ENCODE peak calls at places on chromosomes 4 and X, in six cellular contexts. S is Calu3, R is psoas muscle, H is Peyer's patch, W is fibroblast of lung, U is H9. V is an unnamed sample.

GRCh38 chr4:77711469-77711868 is 105.8 kb downstream of the CXCL13 start:
- DNase-seq in R (no peak), U (no peak), S (no peak), W (no peak), H (no peak), V (no peak)

GRCh38 chr4:160403066-160403465 is 1300.2 kb downstream of the RAPGEF2 start:
- DNase-seq in U (no peak), S (no peak), R (no peak), W (no peak), H (no peak), V (no peak)

GRCh38 chr4:111027526-111027925 is 404.6 kb upstream of the PITX2 start:
- DNase-seq in W (no peak), R (no peak), H (no peak), S (no peak), U (no peak), V (no peak)

GRCh38 chr4:118557298-118557851 is 127.8 kb upstream of the METTL14 start:
- DNase-seq in U (no peak), W (peak), H (no peak), R (no peak), S (peak), V (peak)

GRCh38 chr4:117983541-117984451 is 50.5 kb upstream of the NDST3 start:
- DNase-seq in W (no peak), U (no peak), H (no peak), R (no peak), S (no peak), V (no peak)

GRCh38 chr4:76512000-76512399 is 77.0 kb downstream of the SHROOM3 start:
- DNase-seq in U (no peak), H (no peak), R (no peak), S (no peak), W (no peak), V (no peak)

GRCh38 chr4:168421671-168422070 is 58.6 kb downstream of the DDX60L start:
- DNase-seq in S (peak), U (no peak), R (no peak), W (peak), H (no peak), V (peak)

GRCh38 chr4:2977116-2978097 is 14.0 kb downstream of the GRK4 start:
- DNase-seq in R (no peak), W (peak), S (no peak), U (no peak), H (no peak), V (peak)

GRCh38 chrX:40189018-40189417 is 91.3 kb upstream of the BCOR start:
- DNase-seq in W (no peak), R (no peak), U (no peak), S (no peak), H (no peak), V (peak)

GRCh38 chrX:139207655-139208054 is 322.9 kb upstream of the F9 start:
- DNase-seq in U (no peak), H (no peak), W (no peak), R (no peak), S (no peak), V (no peak)

GRCh38 chr4:16663722-16664121 is 234.7 kb downstream of the LDB2 start:
- DNase-seq in R (no peak), S (no peak), W (no peak), H (no peak), U (no peak), V (peak)

GRCh38 chr4:105619193-105619931 is 66.9 kb downstream of the ARHGEF38 start:
- DNase-seq in H (no peak), U (no peak), R (peak), W (peak), S (peak), V (peak)

DNA sequence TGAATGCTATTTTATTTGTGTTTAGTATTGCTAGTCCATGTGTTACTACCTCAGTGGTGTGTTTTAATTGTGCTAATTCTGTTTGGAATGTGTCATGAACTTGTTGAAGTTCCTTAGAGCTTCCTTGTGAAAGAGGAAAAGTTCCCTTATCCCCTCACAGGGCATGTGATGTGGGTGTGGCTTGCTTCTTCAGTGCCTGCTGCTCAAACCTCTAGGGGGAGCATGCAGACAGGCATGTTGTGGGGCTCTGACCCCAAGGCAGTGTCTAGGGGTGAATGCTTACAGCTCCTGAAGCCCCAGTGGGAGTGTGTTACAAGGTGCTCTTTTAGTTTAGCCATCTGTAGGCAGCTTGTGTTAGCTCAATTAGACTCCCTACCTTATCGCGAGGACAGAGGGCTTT is 86.5 kb downstream of the MAGED4 start:
- DNase-seq in U (peak), W (peak), R (no peak), S (peak), H (no peak), V (peak)
- TF ChIP-seq CTCF in U (peak), W (peak), R (no peak), S (peak), H (no peak), V (peak)

GRCh38 chr4:4457803-4458550 is 71.1 kb downstream of the NSG1 start:
- DNase-seq in U (peak), R (no peak), W (no peak), S (no peak), H (no peak), V (no peak)

GRCh38 chr4:4461178-4461577 is 74.3 kb downstream of the NSG1 start:
- DNase-seq in H (no peak), U (no peak), R (no peak), S (no peak), W (no peak), V (no peak)

GRCh38 chr4:4461850-4462249 is 74.9 kb downstream of the NSG1 start:
- DNase-seq in U (no peak), H (peak), R (peak), W (no peak), S (no peak), V (no peak)

GRCh38 chr4:4462970-4463369 is 76.1 kb downstream of the NSG1 start:
- DNase-seq in R (no peak), W (no peak), U (no peak), S (no peak), H (no peak), V (peak)

DNA sequence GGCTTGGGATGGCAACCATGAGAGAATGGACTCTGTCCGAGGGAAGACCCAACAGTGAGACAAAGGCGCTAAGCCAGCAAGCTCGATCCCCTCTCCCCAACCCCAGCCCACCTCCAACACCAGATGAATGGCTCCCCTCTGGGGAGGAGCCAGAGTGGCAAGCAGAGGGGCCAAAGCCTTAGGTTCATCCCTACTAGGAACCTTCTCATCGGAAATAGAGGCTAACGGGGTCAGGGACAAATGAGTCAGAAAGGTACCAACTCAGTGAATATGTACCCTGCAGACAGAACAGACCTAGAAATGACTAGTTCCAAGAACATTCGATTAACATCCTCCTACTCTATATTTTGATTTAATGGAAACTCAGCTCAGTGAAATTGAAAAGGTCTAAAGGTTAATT is 73.9 kb downstream of the NSG1 start:
- DNase-seq in W (no peak), R (no peak), U (no peak), S (no peak), H (no peak), V (no peak)
- TF ChIP-seq CTCF in W (no peak), R (no peak), U (no peak), S (no peak), H (no peak), V (no peak)

DNA sequence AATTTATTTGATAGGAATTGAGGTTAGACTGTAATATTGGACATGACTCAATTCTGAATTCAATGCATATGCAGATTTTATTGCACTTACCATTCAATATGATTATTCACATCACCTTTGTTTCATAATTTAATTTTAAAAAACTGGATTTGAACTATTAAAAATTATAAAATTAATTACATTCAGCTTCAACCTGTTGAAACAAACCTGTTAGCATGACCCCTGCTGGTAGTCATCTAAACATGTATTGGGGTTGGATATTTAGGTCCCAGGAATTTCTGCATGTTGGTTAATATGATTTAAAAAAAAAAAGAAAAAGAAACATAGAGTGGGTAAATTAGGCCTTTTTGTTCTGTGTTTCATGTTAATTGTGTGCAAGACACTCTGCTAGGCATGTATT is 85.9 kb downstream of the ARSJ start:
- DNase-seq in H (no peak), R (no peak), W (peak), S (no peak), U (no peak), V (peak)
- TF ChIP-seq CTCF in H (peak), R (no peak), W (no peak), S (no peak), U (peak), V (peak)

GRCh38 chr4:158664806-158665205 is 6.9 kb downstream of the C4orf46 start:
- DNase-seq in U (no peak), R (no peak), S (no peak), W (no peak), H (no peak), V (no peak)

GRCh38 chr4:158667651-158668198 is 4.0 kb downstream of the C4orf46 start:
- DNase-seq in H (no peak), W (peak), U (no peak), S (peak), R (no peak), V (peak)

GRCh38 chr4:158670975-158671664 is 567 bp downstream of the C4orf46 start:
- DNase-seq in S (peak), W (peak), H (peak), U (peak), R (peak), V (peak)

GRCh38 chr4:158669310-158669709 is 2.4 kb downstream of the C4orf46 start:
- DNase-seq in W (no peak), R (no peak), U (no peak), S (no peak), H (no peak), V (no peak)

DNA sequence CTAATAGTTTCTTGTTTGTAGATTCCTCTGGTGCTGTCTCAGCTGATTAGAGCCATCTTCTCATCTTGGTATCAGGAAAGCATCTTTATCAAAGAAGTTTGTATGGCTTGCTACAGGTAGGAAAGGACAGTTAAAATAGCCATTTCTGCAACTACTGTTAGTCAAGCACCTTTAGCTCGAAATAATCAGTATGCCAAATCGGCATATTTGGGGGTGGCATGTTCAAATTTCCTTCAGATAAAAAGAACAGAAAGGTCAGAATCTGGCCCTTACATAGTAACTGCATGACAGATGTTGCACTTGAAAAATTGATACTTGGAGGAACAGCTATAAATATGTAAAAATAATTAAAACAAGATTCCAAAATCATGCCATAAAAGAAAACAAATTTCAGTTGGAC is 4.8 kb downstream of the C4orf46 start:
- DNase-seq in W (no peak), S (no peak), U (no peak), R (no peak), H (no peak), V (no peak)
- TF ChIP-seq CTCF in W (no peak), S (no peak), U (no peak), R (no peak), H (no peak), V (no peak)

DNA sequence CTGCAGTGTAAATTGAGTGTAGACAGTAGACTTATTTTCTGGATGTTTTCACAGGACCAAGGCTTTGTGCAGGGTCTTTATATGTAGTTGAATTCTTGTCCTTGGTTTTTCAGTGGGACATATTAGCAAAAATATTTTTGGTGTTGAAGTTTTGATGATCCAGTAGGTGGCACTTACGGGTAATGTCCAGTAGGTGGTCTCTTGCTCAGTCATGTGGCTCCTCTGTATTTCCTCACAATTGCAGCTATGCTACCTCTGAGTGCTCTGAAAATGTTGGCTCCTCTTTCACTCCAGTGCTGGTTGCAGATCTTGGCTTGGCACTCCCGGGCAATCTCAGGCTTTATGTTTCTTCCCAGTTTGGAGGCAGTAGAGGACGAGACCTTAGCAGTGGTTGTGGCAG is 419.8 kb upstream of the AMOT start:
- DNase-seq in U (peak), S (no peak), R (no peak), W (no peak), H (no peak), V (peak)
- TF ChIP-seq CTCF in U (peak), S (no peak), R (no peak), W (no peak), H (no peak), V (peak)

GRCh38 chr4:155526452-155527169 is 140.0 kb upstream of the GUCY1A1 start:
- DNase-seq in S (no peak), R (no peak), H (no peak), W (peak), U (no peak), V (peak)

GRCh38 chr4:155530290-155530689 is 136.4 kb upstream of the GUCY1A1 start:
- DNase-seq in S (peak), R (no peak), W (no peak), H (no peak), U (no peak), V (no peak)

GRCh38 chr4:155530857-155531256 is 135.8 kb upstream of the GUCY1A1 start:
- DNase-seq in U (no peak), S (peak), H (no peak), R (no peak), W (no peak), V (no peak)

GRCh38 chr4:155529761-155530160 is 136.9 kb upstream of the GUCY1A1 start:
- DNase-seq in S (no peak), H (no peak), U (no peak), W (no peak), R (no peak), V (no peak)

GRCh38 chr4:155529197-155529596 is 137.5 kb upstream of the GUCY1A1 start:
- DNase-seq in S (peak), R (no peak), H (no peak), U (no peak), W (peak), V (peak)
- TF ChIP-seq CTCF in S (peak), R (no peak), H (peak), U (peak), W (no peak), V (peak)

GRCh38 chr4:44447563-44448504 is 775 bp downstream of the KCTD8 start:
- DNase-seq in R (peak), U (peak), H (no peak), S (no peak), W (peak), V (peak)
- TF ChIP-seq CTCF in R (no peak), U (no peak), H (no peak), S (no peak), W (no peak), V (no peak)

GRCh38 chr4:7651461-7651921 is 216.8 kb upstream of the PSAPL1 start:
- DNase-seq in S (no peak), W (peak), R (peak), U (peak), H (no peak), V (no peak)

GRCh38 chr4:7649411-7649740 is 214.6 kb upstream of the PSAPL1 start:
- DNase-seq in H (no peak), W (no peak), U (no peak), S (no peak), R (no peak), V (no peak)

GRCh38 chr4:7649741-7650531 is 215.2 kb upstream of the PSAPL1 start:
- DNase-seq in U (no peak), W (peak), H (peak), R (peak), S (no peak), V (peak)

GRCh38 chr4:7652006-7652405 is 217.3 kb upstream of the PSAPL1 start:
- DNase-seq in R (no peak), S (no peak), U (no peak), W (no peak), H (no peak), V (no peak)

GRCh38 chr4:7650606-7651400 is 216.1 kb upstream of the PSAPL1 start:
- DNase-seq in W (peak), H (no peak), U (peak), R (no peak), S (no peak), V (no peak)
- TF ChIP-seq CTCF in W (no peak), H (no peak), U (peak), R (no peak), S (no peak), V (no peak)